ENCODE peak calls at places on chromosomes 11 and 22, in eight cellular contexts. G is cardiac fibroblast; L is activated CD4-positive, alpha-beta T cell treated with anti-CD3 and anti-CD28 coated beads for 48 hours; U is HS-5; P is GM20000; K is OCI-LY7; A is B cell; V is right lobe of liver. W is an unnamed sample.

GRCh38 chr11:2567026-2567671 is 122.3 kb downstream of the KCNQ1 start:
- DNase-seq in P (no peak), G (no peak), V (peak; percentile 5), L (no peak), U (no peak), A (peak; percentile 7), K (no peak), W (no peak)

GRCh38 chr11:131408011-131408640 is 37.7 kb downstream of the NTM start:
- DNase-seq in U (no peak), V (no peak), K (peak; percentile 17), G (no peak), A (no peak), P (peak; percentile 30), L (peak; percentile 4), W (peak; percentile 18)

GRCh38 chr11:63099555-63099954 is 44.5 kb downstream of the SLC22A24 start:
- DNase-seq in L (no peak), A (no peak), V (no peak), G (no peak), P (no peak), K (no peak), U (no peak), W (no peak)

GRCh38 chr22:30038219-30038618 is 42.0 kb upstream of the HORMAD2 start:
- DNase-seq in L (no peak), V (peak; percentile 66), G (peak; percentile 93), A (no peak), U (peak; percentile 34), P (no peak), K (no peak), W (peak; percentile 37)

GRCh38 chr22:22720201-22720723 is 75.8 kb downstream of the GGTLC2 start:
- DNase-seq in P (peak; percentile 72), V (no peak), A (peak; percentile 67), L (peak; percentile 65), K (peak; percentile 91), U (no peak), G (peak; percentile 76), W (peak; percentile 11)

GRCh38 chr11:69636512-69636866 is 4.5 kb upstream of the CCND1 start:
- DNase-seq in K (no peak), G (peak; percentile 90), V (peak; percentile 63), U (peak; percentile 84), P (no peak), A (peak; percentile 11), L (peak; percentile 27), W (peak; percentile 84)

GRCh38 chr22:17101475-17102296 is 16.9 kb downstream of the IL17RA start:
- DNase-seq in P (peak; percentile 4), K (no peak), G (no peak), L (no peak), U (no peak), V (no peak), A (no peak), W (no peak)

GRCh38 chr22:36374603-36375024 is 13.2 kb downstream of the MYH9 start:
- DNase-seq in K (no peak), V (no peak), A (no peak), L (peak; percentile 81), G (peak; percentile 93), P (no peak), U (peak; percentile 80), W (peak; percentile 56)

W was measured in HFFc6.